ENCODE peak calls at places on chromosome 1, in ten cellular contexts. One of them, this sample, is unnamed. For H3K4me1 and H3K27me3, the result is how much of the 10 kb centered on the place peaks cover.

GRCh38 chr1:42847721-42848470 is 1.5 kb downstream of the ZNF691 start:
- DNase-seq in hepatocyte: no peak
- DNase-seq in astrocyte: no peak
- DNase-seq in tibial artery: no peak
- DNase-seq in left lung: no peak
- DNase-seq in CD8-positive, alpha-beta T cell: no peak
- DNase-seq in H9: no peak
- DNase-seq in left ventricle myocardium inferior: no peak
- DNase-seq in tibial nerve: no peak
- DNase-seq in PC-9: no peak
- DNase-seq in this sample: no peak

GRCh38 chr1:221725683-221726330 is 16.1 kb downstream of the DUSP10 start:
- DNase-seq in hepatocyte: no peak
- DNase-seq in astrocyte: peak
- DNase-seq in tibial artery: no peak
- DNase-seq in left lung: no peak
- DNase-seq in CD8-positive, alpha-beta T cell: no peak
- DNase-seq in H9: no peak
- DNase-seq in left ventricle myocardium inferior: no peak
- DNase-seq in tibial nerve: no peak
- DNase-seq in PC-9: no peak
- DNase-seq in this sample: no peak

GRCh38 chr1:109740615-109741373 is at the start of gene GSTM3:
- DNase-seq in hepatocyte: no peak
- DNase-seq in astrocyte: peak
- DNase-seq in tibial artery: no peak
- DNase-seq in left lung: no peak
- DNase-seq in CD8-positive, alpha-beta T cell: no peak
- DNase-seq in H9: peak
- DNase-seq in left ventricle myocardium inferior: no peak
- DNase-seq in tibial nerve: no peak
- DNase-seq in PC-9: peak
- DNase-seq in this sample: no peak

GRCh38 chr1:82838066-82838465 is 1037.3 kb downstream of the ADGRL2 start:
- DNase-seq in hepatocyte: no peak
- DNase-seq in astrocyte: peak
- DNase-seq in tibial artery: no peak
- DNase-seq in left lung: no peak
- DNase-seq in CD8-positive, alpha-beta T cell: no peak
- DNase-seq in H9: no peak
- DNase-seq in left ventricle myocardium inferior: no peak
- DNase-seq in tibial nerve: no peak
- DNase-seq in PC-9: no peak
- DNase-seq in this sample: no peak

GRCh38 chr1:156062189-156062588 is 1.2 kb downstream of the RAB25 start:
- DNase-seq in hepatocyte: peak
- DNase-seq in astrocyte: no peak
- DNase-seq in tibial artery: no peak
- DNase-seq in left lung: no peak
- DNase-seq in CD8-positive, alpha-beta T cell: no peak
- DNase-seq in H9: no peak
- DNase-seq in left ventricle myocardium inferior: no peak
- DNase-seq in tibial nerve: no peak
- DNase-seq in PC-9: peak
- DNase-seq in this sample: no peak

GRCh38 chr1:4218619-4219018 is 318.5 kb upstream of the C1orf174 start:
- DNase-seq in hepatocyte: no peak
- DNase-seq in astrocyte: no peak
- DNase-seq in tibial artery: no peak
- DNase-seq in left lung: no peak
- DNase-seq in CD8-positive, alpha-beta T cell: no peak
- DNase-seq in H9: no peak
- DNase-seq in left ventricle myocardium inferior: no peak
- DNase-seq in tibial nerve: no peak
- DNase-seq in PC-9: no peak
- DNase-seq in this sample: no peak

GRCh38 chr1:12552951-12553921 is 64.8 kb downstream of the DHRS3 start:
- DNase-seq in hepatocyte: no peak
- DNase-seq in astrocyte: no peak
- DNase-seq in tibial artery: peak
- DNase-seq in left lung: peak
- DNase-seq in CD8-positive, alpha-beta T cell: no peak
- DNase-seq in H9: no peak
- DNase-seq in left ventricle myocardium inferior: no peak
- DNase-seq in tibial nerve: no peak
- DNase-seq in PC-9: no peak
- DNase-seq in this sample: peak

GRCh38 chr1:28756846-28757245 is 20.1 kb downstream of the YTHDF2 start:
- DNase-seq in hepatocyte: no peak
- DNase-seq in astrocyte: peak
- DNase-seq in tibial artery: no peak
- DNase-seq in left lung: no peak
- DNase-seq in CD8-positive, alpha-beta T cell: no peak
- DNase-seq in H9: no peak
- DNase-seq in left ventricle myocardium inferior: no peak
- DNase-seq in tibial nerve: no peak
- DNase-seq in PC-9: no peak
- DNase-seq in this sample: no peak

GRCh38 chr1:204203206-204203767 is 7.0 kb upstream of the KISS1 start:
- DNase-seq in hepatocyte: no peak
- DNase-seq in astrocyte: no peak
- DNase-seq in tibial artery: peak
- DNase-seq in left lung: no peak
- DNase-seq in CD8-positive, alpha-beta T cell: no peak
- DNase-seq in H9: no peak
- DNase-seq in left ventricle myocardium inferior: no peak
- DNase-seq in tibial nerve: no peak
- DNase-seq in PC-9: no peak
- DNase-seq in this sample: no peak

GRCh38 chr1:26037904-26038303 is 8.0 kb downstream of the SLC30A2 start:
- DNase-seq in hepatocyte: no peak
- DNase-seq in astrocyte: no peak
- DNase-seq in tibial artery: no peak
- DNase-seq in left lung: no peak
- DNase-seq in CD8-positive, alpha-beta T cell: no peak
- DNase-seq in H9: no peak
- DNase-seq in left ventricle myocardium inferior: no peak
- DNase-seq in tibial nerve: no peak
- DNase-seq in PC-9: no peak
- DNase-seq in this sample: no peak

GRCh38 chr1:234240680-234241079 is 132.6 kb upstream of the COA6 start:
- DNase-seq in hepatocyte: no peak
- DNase-seq in astrocyte: no peak
- DNase-seq in tibial artery: no peak
- DNase-seq in left lung: no peak
- DNase-seq in CD8-positive, alpha-beta T cell: no peak
- DNase-seq in H9: peak
- DNase-seq in left ventricle myocardium inferior: no peak
- DNase-seq in tibial nerve: no peak
- DNase-seq in PC-9: no peak
- DNase-seq in this sample: no peak

GRCh38 chr1:119010201-119010600 is 22.1 kb upstream of the TBX15 start:
- DNase-seq in hepatocyte: no peak
- DNase-seq in astrocyte: no peak
- DNase-seq in tibial artery: no peak
- DNase-seq in left lung: no peak
- DNase-seq in CD8-positive, alpha-beta T cell: no peak
- DNase-seq in H9: no peak
- DNase-seq in left ventricle myocardium inferior: no peak
- DNase-seq in tibial nerve: no peak
- DNase-seq in PC-9: no peak
- DNase-seq in this sample: no peak

DNA sequence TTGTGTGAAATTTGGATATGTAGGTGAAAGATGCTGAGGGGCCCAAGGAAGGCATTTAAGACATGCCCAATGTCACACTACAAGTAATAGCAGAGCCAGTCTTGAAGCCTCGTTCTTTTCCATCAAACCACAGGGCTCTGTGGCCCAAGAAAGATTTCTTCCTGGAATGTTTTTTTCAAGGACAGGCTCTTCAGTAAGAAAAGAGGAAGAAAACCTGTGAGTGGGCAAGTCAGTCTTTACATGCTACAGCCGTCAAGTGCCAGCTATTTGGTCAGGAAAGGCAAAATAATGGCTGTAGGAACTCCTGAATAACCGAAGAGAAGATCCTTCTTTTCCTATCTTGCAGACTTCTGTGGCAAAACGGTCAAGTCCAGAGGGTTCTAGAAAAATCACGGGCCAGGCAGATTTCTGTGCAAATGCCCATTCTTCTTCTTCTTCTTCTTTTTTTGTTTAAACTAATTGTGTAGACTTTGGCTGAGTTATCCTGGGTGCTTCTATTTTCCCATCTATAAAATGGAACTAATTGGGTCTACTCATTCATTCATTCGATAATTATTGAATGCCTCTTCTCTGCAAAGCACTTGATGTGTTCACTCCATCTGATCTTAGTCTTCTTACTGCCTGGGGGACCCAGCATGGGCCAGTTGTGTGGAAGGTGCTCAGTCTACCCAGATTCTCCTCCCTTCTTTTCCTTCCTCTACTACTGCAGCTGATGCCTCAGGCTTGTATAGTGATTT is 1.9 kb upstream of the ID3 start:
- DNase-seq in hepatocyte: no peak
- DNase-seq in astrocyte: no peak
- DNase-seq in tibial artery: no peak
- DNase-seq in left lung: no peak
- DNase-seq in CD8-positive, alpha-beta T cell: no peak
- DNase-seq in H9: no peak
- DNase-seq in left ventricle myocardium inferior: no peak
- DNase-seq in tibial nerve: no peak
- DNase-seq in PC-9: no peak
- DNase-seq in this sample: no peak
- H3K4me1 ChIP-seq in hepatocyte: half or more
- H3K4me1 ChIP-seq in astrocyte: half or more
- H3K4me1 ChIP-seq in tibial artery: half or more
- H3K4me1 ChIP-seq in left lung: under half
- H3K4me1 ChIP-seq in CD8-positive, alpha-beta T cell: under half
- H3K4me1 ChIP-seq in H9: under half
- H3K4me1 ChIP-seq in left ventricle myocardium inferior: half or more
- H3K4me1 ChIP-seq in tibial nerve: under half
- H3K4me1 ChIP-seq in PC-9: under half
- H3K4me1 ChIP-seq in this sample: under half

GRCh38 chr1:2528611-2528965 is 1.5 kb downstream of the HES5 start:
- DNase-seq in hepatocyte: no peak
- DNase-seq in astrocyte: no peak
- DNase-seq in tibial artery: no peak
- DNase-seq in left lung: no peak
- DNase-seq in CD8-positive, alpha-beta T cell: no peak
- DNase-seq in H9: no peak
- DNase-seq in left ventricle myocardium inferior: no peak
- DNase-seq in tibial nerve: no peak
- DNase-seq in PC-9: no peak
- DNase-seq in this sample: no peak
- H3K27me3 ChIP-seq in hepatocyte: under half
- H3K27me3 ChIP-seq in astrocyte: under half
- H3K27me3 ChIP-seq in tibial artery: under half
- H3K27me3 ChIP-seq in left lung: under half
- H3K27me3 ChIP-seq in CD8-positive, alpha-beta T cell: under half
- H3K27me3 ChIP-seq in H9: under half
- H3K27me3 ChIP-seq in left ventricle myocardium inferior: under half
- H3K27me3 ChIP-seq in tibial nerve: under half
- H3K27me3 ChIP-seq in PC-9: under half
- H3K27me3 ChIP-seq in this sample: under half

GRCh38 chr1:101376121-101377095 is 139.6 kb downstream of the S1PR1 start:
- DNase-seq in hepatocyte: no peak
- DNase-seq in astrocyte: no peak
- DNase-seq in tibial artery: no peak
- DNase-seq in left lung: no peak
- DNase-seq in CD8-positive, alpha-beta T cell: no peak
- DNase-seq in H9: no peak
- DNase-seq in left ventricle myocardium inferior: no peak
- DNase-seq in tibial nerve: no peak
- DNase-seq in PC-9: no peak
- DNase-seq in this sample: no peak

GRCh38 chr1:101377436-101377835 is 140.6 kb downstream of the S1PR1 start:
- DNase-seq in hepatocyte: no peak
- DNase-seq in astrocyte: no peak
- DNase-seq in tibial artery: no peak
- DNase-seq in left lung: no peak
- DNase-seq in CD8-positive, alpha-beta T cell: no peak
- DNase-seq in H9: no peak
- DNase-seq in left ventricle myocardium inferior: no peak
- DNase-seq in tibial nerve: no peak
- DNase-seq in PC-9: no peak
- DNase-seq in this sample: no peak

GRCh38 chr1:101379939-101380338 is 143.1 kb downstream of the S1PR1 start:
- DNase-seq in hepatocyte: no peak
- DNase-seq in astrocyte: no peak
- DNase-seq in tibial artery: no peak
- DNase-seq in left lung: no peak
- DNase-seq in CD8-positive, alpha-beta T cell: no peak
- DNase-seq in H9: no peak
- DNase-seq in left ventricle myocardium inferior: no peak
- DNase-seq in tibial nerve: no peak
- DNase-seq in PC-9: no peak
- DNase-seq in this sample: no peak

GRCh38 chr1:101382135-101382534 is 145.3 kb downstream of the S1PR1 start:
- DNase-seq in hepatocyte: no peak
- DNase-seq in astrocyte: no peak
- DNase-seq in tibial artery: no peak
- DNase-seq in left lung: no peak
- DNase-seq in CD8-positive, alpha-beta T cell: no peak
- DNase-seq in H9: peak
- DNase-seq in left ventricle myocardium inferior: no peak
- DNase-seq in tibial nerve: no peak
- DNase-seq in PC-9: no peak
- DNase-seq in this sample: no peak

DNA sequence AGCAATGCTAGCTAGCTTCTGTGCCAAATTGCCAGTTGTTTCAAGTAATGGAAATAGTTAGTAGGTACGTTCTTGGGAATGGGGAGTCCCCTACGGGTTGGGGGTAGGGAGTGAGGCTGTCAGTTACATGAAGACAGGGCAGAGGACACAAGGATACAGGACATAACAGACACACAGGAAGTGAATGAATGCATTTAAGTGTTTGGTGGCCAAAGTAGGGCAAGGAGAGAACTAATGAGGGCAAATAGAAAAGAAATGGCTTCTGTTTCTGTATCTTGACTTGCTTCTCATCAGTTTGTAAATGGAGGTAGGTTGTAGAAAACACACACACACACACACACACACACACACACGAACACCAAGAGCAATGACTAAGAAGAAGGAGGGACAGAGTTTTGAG is 142.2 kb downstream of the S1PR1 start:
- DNase-seq in hepatocyte: no peak
- DNase-seq in astrocyte: no peak
- DNase-seq in tibial artery: no peak
- DNase-seq in left lung: no peak
- DNase-seq in CD8-positive, alpha-beta T cell: no peak
- DNase-seq in H9: no peak
- DNase-seq in left ventricle myocardium inferior: no peak
- DNase-seq in tibial nerve: no peak
- DNase-seq in PC-9: no peak
- DNase-seq in this sample: no peak
- TF ChIP-seq CTCF in hepatocyte: no peak
- TF ChIP-seq CTCF in astrocyte: no peak
- TF ChIP-seq CTCF in tibial artery: no peak
- TF ChIP-seq CTCF in left lung: no peak
- TF ChIP-seq CTCF in CD8-positive, alpha-beta T cell: no peak
- TF ChIP-seq CTCF in H9: no peak
- TF ChIP-seq CTCF in left ventricle myocardium inferior: no peak
- TF ChIP-seq CTCF in tibial nerve: no peak
- TF ChIP-seq CTCF in PC-9: no peak
- TF ChIP-seq CTCF in this sample: no peak

GRCh38 chr1:30758785-30759380 is 1.3 kb upstream of the LAPTM5 start:
- DNase-seq in hepatocyte: no peak
- DNase-seq in astrocyte: no peak
- DNase-seq in tibial artery: no peak
- DNase-seq in left lung: no peak
- DNase-seq in CD8-positive, alpha-beta T cell: no peak
- DNase-seq in H9: no peak
- DNase-seq in left ventricle myocardium inferior: no peak
- DNase-seq in tibial nerve: no peak
- DNase-seq in PC-9: no peak
- DNase-seq in this sample: no peak
- H3K4me1 ChIP-seq in hepatocyte: under half
- H3K4me1 ChIP-seq in astrocyte: under half
- H3K4me1 ChIP-seq in tibial artery: under half
- H3K4me1 ChIP-seq in left lung: under half
- H3K4me1 ChIP-seq in CD8-positive, alpha-beta T cell: half or more
- H3K4me1 ChIP-seq in H9: under half
- H3K4me1 ChIP-seq in left ventricle myocardium inferior: under half
- H3K4me1 ChIP-seq in tibial nerve: under half
- H3K4me1 ChIP-seq in PC-9: under half
- H3K4me1 ChIP-seq in this sample: under half

This sample was measured in heart left ventricle.